ENCODE peak calls at places on chromosomes 12 and 14, in seven cellular contexts. K is PC-3, D is neural crest cell, A is endothelial cell, E is pancreas, Y is progenitor cell of endocrine pancreas, G is GM20000. F is an unnamed sample.

GRCh38 chr14:46344327-46344937 is 307.1 kb downstream of the RPL10L start:
- DNase-seq in K (peak; percentile 64), D (peak; percentile 2), A (peak; percentile 31), E (no peak), Y (no peak), G (peak; percentile 5), F (no peak)

GRCh38 chr12:123436017-123436964 is at the start of gene RILPL2:
- DNase-seq in K (peak; percentile 64), D (peak; percentile 75), A (peak; percentile 73), E (peak; percentile 87), Y (peak; percentile 68), G (peak; percentile 90), F (peak; percentile 86)

GRCh38 chr14:19775587-19775986 is 2.3 kb downstream of the OR4M1 start:
- DNase-seq in K (no peak), D (no peak), A (no peak), E (no peak), Y (no peak), G (no peak), F (no peak)

GRCh38 chr12:6638305-6638704 is 2.5 kb upstream of the LPAR5 start:
- DNase-seq in K (no peak), D (no peak), A (no peak), E (no peak), Y (no peak), G (no peak), F (no peak)

GRCh38 chr12:132872975-132873421 is 14.4 kb downstream of the CHFR start:
- DNase-seq in K (no peak), D (no peak), A (no peak), E (no peak), Y (no peak), G (no peak), F (no peak)

GRCh38 chr12:65140738-65141137 is 19.6 kb upstream of the WIF1 start:
- DNase-seq in K (no peak), D (no peak), A (no peak), E (no peak), Y (no peak), G (no peak), F (no peak)

GRCh38 chr14:21068521-21069387 is 1.4 kb upstream of the ARHGEF40 start:
- DNase-seq in K (peak; percentile 61), D (peak; percentile 57), A (peak; percentile 67), E (peak; percentile 60), Y (peak; percentile 51), G (peak; percentile 78), F (peak; percentile 57)

GRCh38 chr14:100815478-100816285 is 10.2 kb upstream of the MEG3 start:
- DNase-seq in K (no peak), D (no peak), A (no peak), E (no peak), Y (no peak), G (no peak), F (no peak)

GRCh38 chr14:101622251-101623076 is 61.2 kb downstream of the DIO3 start:
- DNase-seq in K (no peak), D (no peak), A (no peak), E (no peak), Y (no peak), G (no peak), F (no peak)

GRCh38 chr12:105601158-105601557 is 270.7 kb downstream of the C12orf75 start:
- DNase-seq in K (no peak), D (no peak), A (no peak), E (no peak), Y (no peak), G (no peak), F (no peak)

GRCh38 chr14:22598099-22598895 is at the start of gene ABHD4:
- DNase-seq in K (peak; percentile 61), D (peak; percentile 66), A (peak; percentile 79), E (peak; percentile 87), Y (peak; percentile 66), G (peak; percentile 84), F (peak; percentile 85)

GRCh38 chr12:57261385-57261784 is 10.4 kb upstream of the STAC3 start:
- DNase-seq in K (no peak), D (no peak), A (no peak), E (no peak), Y (no peak), G (no peak), F (no peak)

GRCh38 chr12:64780531-64781373 is 21.5 kb upstream of the GNS start:
- DNase-seq in K (peak; percentile 59), D (peak; percentile 18), A (peak; percentile 46), E (peak; percentile 85), Y (peak; percentile 32), G (peak; percentile 64), F (peak; percentile 70)

GRCh38 chr12:3187846-3188755 is 110.9 kb downstream of the TSPAN9 start:
- DNase-seq in K (no peak), D (no peak), A (no peak), E (no peak), Y (no peak), G (no peak), F (no peak)

GRCh38 chr12:62697893-62698292 is 231.3 kb downstream of the MON2 start:
- DNase-seq in K (no peak), D (no peak), A (no peak), E (no peak), Y (no peak), G (no peak), F (no peak)

GRCh38 chr12:93020998-93021597 is 92.0 kb upstream of the EEA1 start:
- DNase-seq in K (no peak), D (no peak), A (no peak), E (no peak), Y (no peak), G (no peak), F (no peak)

GRCh38 chr12:87586158-87586557 is 443.0 kb downstream of the C12orf50 start:
- DNase-seq in K (no peak), D (no peak), A (no peak), E (no peak), Y (no peak), G (no peak), F (no peak)

GRCh38 chr12:29322157-29322556 is 58.8 kb downstream of the ERGIC2 start:
- DNase-seq in K (no peak), D (no peak), A (no peak), E (no peak), Y (no peak), G (no peak), F (no peak)

GRCh38 chr12:29320295-29321090 is 60.5 kb downstream of the ERGIC2 start:
- DNase-seq in K (peak; percentile 98), D (no peak), A (no peak), E (no peak), Y (no peak), G (no peak), F (no peak)

GRCh38 chr12:29316772-29317171 is 64.2 kb downstream of the ERGIC2 start:
- DNase-seq in K (peak; percentile 91), D (no peak), A (no peak), E (peak; percentile 16), Y (no peak), G (no peak), F (no peak)

GRCh38 chr12:29314421-29314820 is 66.6 kb downstream of the ERGIC2 start:
- DNase-seq in K (no peak), D (no peak), A (no peak), E (no peak), Y (no peak), G (no peak), F (no peak)

GRCh38 chr12:29317556-29318363 is 63.2 kb downstream of the ERGIC2 start:
- DNase-seq in K (peak; percentile 96), D (peak; percentile 3), A (peak; percentile 19), E (no peak), Y (no peak), G (peak; percentile 64), F (peak; percentile 9)
- TF ChIP-seq CTCF in K (peak; percentile 100), D (peak; percentile 91), A (peak; percentile 54), E (peak; percentile 28), Y (peak; percentile 81), G (peak; percentile 95), F (peak; percentile 53)

GRCh38 chr12:89421093-89421835 is 69.0 kb upstream of the DUSP6 start:
- DNase-seq in K (no peak), D (no peak), A (no peak), E (no peak), Y (no peak), G (no peak), F (no peak)
- TF ChIP-seq CTCF in K (peak; percentile 39), D (peak; percentile 40), A (no peak), E (no peak), Y (peak; percentile 23), G (no peak), F (peak; percentile 28)

DNA sequence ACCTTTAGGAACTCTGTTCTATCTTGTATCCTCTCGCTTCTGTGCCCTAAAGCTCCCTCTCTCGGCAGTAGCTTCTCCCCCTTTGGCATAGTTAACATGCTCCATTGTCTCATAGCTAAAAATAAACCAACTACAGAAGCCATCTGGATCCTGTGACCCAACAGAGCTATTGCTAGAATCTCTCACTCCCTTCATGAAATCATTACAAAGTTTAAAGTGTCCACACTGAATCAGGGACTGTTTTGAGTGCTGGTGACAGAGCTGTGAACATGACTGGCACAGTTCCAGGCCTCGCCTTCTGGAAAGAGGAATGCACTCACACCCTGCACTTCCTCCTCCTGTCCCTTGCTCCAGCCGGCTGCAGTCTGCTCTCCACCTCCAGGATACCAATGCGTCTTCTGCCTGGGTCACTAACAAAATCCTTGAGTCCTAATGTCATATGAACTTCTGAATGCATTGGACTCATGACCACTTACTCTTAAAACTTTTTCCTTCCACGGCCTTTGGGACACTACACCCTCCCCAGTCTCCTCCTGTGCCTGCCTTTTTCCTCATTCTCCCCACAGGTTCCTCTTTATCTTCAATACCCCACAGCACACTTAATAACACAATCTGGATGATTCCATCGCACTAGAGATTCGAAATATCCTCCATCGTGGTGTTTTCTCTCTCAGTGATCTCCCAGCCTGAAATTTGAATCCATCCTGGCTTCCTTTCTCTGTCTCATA is 13.2 kb downstream of the PLBD1 start:
- DNase-seq in K (peak; percentile 59), D (no peak), A (no peak), E (peak; percentile 85), Y (no peak), G (no peak), F (no peak)
- TF ChIP-seq CTCF in K (no peak), D (no peak), A (no peak), E (no peak), Y (no peak), G (no peak), F (no peak)

GRCh38 chr14:103611215-103611614 is 17.8 kb upstream of the KLC1 start:
- DNase-seq in K (no peak), D (no peak), A (no peak), E (no peak), Y (no peak), G (no peak), F (no peak)

GRCh38 chr14:103616635-103617300 is 12.2 kb upstream of the KLC1 start:
- DNase-seq in K (no peak), D (no peak), A (no peak), E (no peak), Y (no peak), G (no peak), F (no peak)

GRCh38 chr14:103618999-103619398 is 10.0 kb upstream of the KLC1 start:
- DNase-seq in K (peak; percentile 38), D (no peak), A (no peak), E (no peak), Y (no peak), G (no peak), F (no peak)

GRCh38 chr14:103607822-103608221 is 21.2 kb upstream of the KLC1 start:
- DNase-seq in K (no peak), D (no peak), A (no peak), E (no peak), Y (no peak), G (no peak), F (no peak)

DNA sequence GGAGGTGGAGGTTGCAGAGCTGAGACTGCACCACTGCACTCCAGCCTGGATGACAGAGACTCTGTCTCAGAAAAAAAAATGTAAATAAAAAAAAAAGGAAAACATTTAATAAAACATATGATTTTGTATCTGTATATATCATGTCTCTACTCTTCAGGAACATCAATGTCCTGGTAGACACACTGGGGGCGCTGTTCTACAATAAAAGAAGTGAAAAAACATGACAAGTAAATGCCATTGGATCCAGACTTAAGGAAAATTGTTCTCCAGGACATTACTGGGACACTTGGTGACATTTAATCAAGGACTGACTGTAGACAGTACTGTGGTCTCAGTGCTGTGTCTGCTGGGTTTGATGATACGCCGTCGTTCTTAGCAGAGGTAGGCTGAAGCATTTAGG is 15.5 kb upstream of the KLC1 start:
- DNase-seq in K (no peak), D (no peak), A (no peak), E (no peak), Y (no peak), G (no peak), F (no peak)
- TF ChIP-seq CTCF in K (no peak), D (no peak), A (no peak), E (peak; percentile 20), Y (no peak), G (no peak), F (no peak)

F was measured in nephron progenitor cell.